ENCODE peak calls at places on chromosomes 7 and 10, in nine cellular contexts. Q is A549, K is tibial nerve, G is sigmoid colon, B is stomach, E is GM12878, U is K562, S is ovary, P is SK-N-SH. A is an unnamed sample.

GRCh38 chr10:48813825-48814224 is 125.8 kb downstream of the LRRC18 start:
- DNase-seq in Q (no peak), K (no peak), G (no peak), B (no peak), E (no peak), U (no peak), S (no peak), P (no peak), A (no peak)

GRCh38 chr7:23956769-23957556 is 246.9 kb downstream of the STK31 start:
- DNase-seq in Q (no peak), K (no peak), G (no peak), B (peak; percentile 35), E (no peak), U (peak; percentile 18), S (no peak), P (no peak), A (no peak)

GRCh38 chr10:3567291-3567963 is 217.6 kb downstream of the KLF6 start:
- DNase-seq in Q (no peak), K (no peak), G (no peak), B (no peak), E (no peak), U (no peak), S (no peak), P (no peak), A (no peak)

GRCh38 chr10:118497227-118497626 is 98.2 kb downstream of the PRLHR start:
- DNase-seq in Q (no peak), K (no peak), G (no peak), B (no peak), E (no peak), U (no peak), S (no peak), P (no peak), A (no peak)

GRCh38 chr7:93574269-93574645 is 267 bp downstream of the CALCR start:
- DNase-seq in Q (no peak), K (no peak), G (no peak), B (no peak), E (no peak), U (no peak), S (no peak), P (peak; percentile 48), A (no peak)

GRCh38 chr7:111265394-111265793 is 174.5 kb downstream of the LRRN3 start:
- DNase-seq in Q (no peak), K (no peak), G (no peak), B (no peak), E (no peak), U (no peak), S (no peak), P (no peak), A (no peak)

GRCh38 chr10:110057461-110057860 is 49.7 kb downstream of the ADD3 start:
- DNase-seq in Q (no peak), K (no peak), G (no peak), B (no peak), E (no peak), U (no peak), S (no peak), P (no peak), A (no peak)

GRCh38 chr7:116777613-116778380 is 84.6 kb upstream of the CAPZA2 start:
- DNase-seq in Q (no peak), K (no peak), G (no peak), B (no peak), E (no peak), U (no peak), S (no peak), P (no peak), A (no peak)

GRCh38 chr10:73591935-73592699 is 975 bp upstream of the USP54 start:
- DNase-seq in Q (peak; percentile 78), K (peak; percentile 65), G (peak; percentile 71), B (peak; percentile 62), E (peak; percentile 31), U (peak; percentile 77), S (peak; percentile 64), P (peak; percentile 17), A (peak; percentile 87)

GRCh38 chr7:9835204-9835603 is 1138.5 kb upstream of the PHF14 start:
- DNase-seq in Q (no peak), K (no peak), G (no peak), B (no peak), E (no peak), U (no peak), S (no peak), P (no peak), A (no peak)

GRCh38 chr10:44975487-44976331 is 2.9 kb downstream of the DEPP1 start:
- DNase-seq in Q (peak; percentile 21), K (no peak), G (peak; percentile 90), B (peak; percentile 74), E (no peak), U (no peak), S (peak; percentile 77), P (no peak), A (peak; percentile 51)

GRCh38 chr10:33334170-33334838 is at the start of gene NRP1:
- DNase-seq in Q (peak; percentile 89), K (no peak), G (peak; percentile 67), B (no peak), E (no peak), U (no peak), S (peak; percentile 45), P (peak; percentile 65), A (peak; percentile 32)

DNA sequence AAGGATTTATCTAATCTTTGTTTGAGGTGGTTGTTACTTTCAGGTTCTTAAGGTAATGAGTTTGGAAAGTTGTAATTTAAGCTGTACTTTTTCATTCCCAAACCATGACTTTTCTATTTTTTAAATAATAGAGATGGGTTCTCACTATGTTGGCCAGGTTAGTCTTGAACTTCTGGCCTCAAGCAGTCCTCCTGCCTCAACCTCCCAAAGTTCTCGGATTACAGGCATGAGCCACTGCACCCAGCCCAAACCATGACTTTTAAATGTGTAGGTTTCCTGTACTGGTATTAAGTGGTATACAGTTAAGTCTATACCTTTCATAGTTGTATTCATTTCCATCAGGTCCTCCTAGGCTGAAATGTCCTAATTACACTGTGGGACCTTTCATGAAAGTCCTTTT is 10.4 kb downstream of the INPP5F start:
- DNase-seq in Q (no peak), K (no peak), G (no peak), B (no peak), E (no peak), U (no peak), S (no peak), P (no peak), A (no peak)
- H3K4me1 ChIP-seq in Q (peaks cover 32% of the 10 kb centered on the region), K (peaks cover 20% of the 10 kb centered on the region), G (no peaks in the 10 kb centered on the region), B (peaks cover 16% of the 10 kb centered on the region), E (no peaks in the 10 kb centered on the region), U (peaks cover 11% of the 10 kb centered on the region), S (no peaks in the 10 kb centered on the region), P (peaks cover 3% of the 10 kb centered on the region), A (no peaks in the 10 kb centered on the region)

GRCh38 chr10:23412223-23412622 is 26.7 kb upstream of the OTUD1 start:
- DNase-seq in Q (peak; percentile 7), K (no peak), G (no peak), B (no peak), E (no peak), U (no peak), S (no peak), P (no peak), A (no peak)
- TF ChIP-seq EP300 in Q (no peak), K (no peak), G (no peak), B (no peak), E (no peak), U (no peak), S (no peak), P (no peak), A (no peak)

DNA sequence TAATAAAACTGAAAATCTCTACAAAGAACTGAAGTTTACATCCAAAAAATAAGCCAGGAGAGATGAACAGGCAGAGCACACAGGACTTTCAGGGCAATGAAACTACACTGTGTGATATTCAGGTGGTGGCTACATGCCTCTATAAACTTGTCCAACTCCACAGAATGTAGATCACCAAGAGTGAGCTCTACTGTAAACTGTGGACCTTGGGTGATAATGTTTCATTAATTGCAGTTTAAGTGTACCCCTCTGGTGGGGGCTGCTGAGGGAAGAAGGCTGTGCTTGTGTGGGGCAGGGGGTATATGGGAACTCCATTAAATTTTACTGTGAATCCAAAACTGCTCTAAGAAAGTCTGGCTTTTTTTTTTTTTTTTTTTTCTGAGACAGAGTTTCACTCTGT is 22.7 kb downstream of the YWHAG start:
- DNase-seq in Q (no peak), K (no peak), G (no peak), B (no peak), E (no peak), U (peak; percentile 10), S (no peak), P (no peak), A (no peak)
- H3K4me1 ChIP-seq in Q (peaks cover 82% of the 10 kb centered on the region), K (peaks cover 20% of the 10 kb centered on the region), G (no peaks in the 10 kb centered on the region), B (peaks cover 34% of the 10 kb centered on the region), E (no peaks in the 10 kb centered on the region), U (peaks cover 16% of the 10 kb centered on the region), S (peaks cover 15% of the 10 kb centered on the region), P (peaks cover 28% of the 10 kb centered on the region), A (peaks cover 71% of the 10 kb centered on the region)

GRCh38 chr7:5693529-5693928 is 87.9 kb downstream of the RNF216 start:
- DNase-seq in Q (peak; percentile 67), K (no peak), G (peak; percentile 82), B (no peak), E (peak; percentile 89), U (no peak), S (no peak), P (no peak), A (no peak)

GRCh38 chr7:5695709-5696345 is 85.6 kb downstream of the RNF216 start:
- DNase-seq in Q (no peak), K (peak; percentile 34), G (peak; percentile 91), B (no peak), E (no peak), U (no peak), S (peak; percentile 70), P (no peak), A (peak; percentile 28)

GRCh38 chr7:5696346-5697100 is 84.9 kb downstream of the RNF216 start:
- DNase-seq in Q (no peak), K (no peak), G (peak; percentile 82), B (no peak), E (no peak), U (no peak), S (no peak), P (no peak), A (no peak)

GRCh38 chr7:5694221-5694754 is 87.2 kb downstream of the RNF216 start:
- DNase-seq in Q (no peak), K (no peak), G (peak; percentile 88), B (no peak), E (no peak), U (no peak), S (peak; percentile 62), P (no peak), A (no peak)

DNA sequence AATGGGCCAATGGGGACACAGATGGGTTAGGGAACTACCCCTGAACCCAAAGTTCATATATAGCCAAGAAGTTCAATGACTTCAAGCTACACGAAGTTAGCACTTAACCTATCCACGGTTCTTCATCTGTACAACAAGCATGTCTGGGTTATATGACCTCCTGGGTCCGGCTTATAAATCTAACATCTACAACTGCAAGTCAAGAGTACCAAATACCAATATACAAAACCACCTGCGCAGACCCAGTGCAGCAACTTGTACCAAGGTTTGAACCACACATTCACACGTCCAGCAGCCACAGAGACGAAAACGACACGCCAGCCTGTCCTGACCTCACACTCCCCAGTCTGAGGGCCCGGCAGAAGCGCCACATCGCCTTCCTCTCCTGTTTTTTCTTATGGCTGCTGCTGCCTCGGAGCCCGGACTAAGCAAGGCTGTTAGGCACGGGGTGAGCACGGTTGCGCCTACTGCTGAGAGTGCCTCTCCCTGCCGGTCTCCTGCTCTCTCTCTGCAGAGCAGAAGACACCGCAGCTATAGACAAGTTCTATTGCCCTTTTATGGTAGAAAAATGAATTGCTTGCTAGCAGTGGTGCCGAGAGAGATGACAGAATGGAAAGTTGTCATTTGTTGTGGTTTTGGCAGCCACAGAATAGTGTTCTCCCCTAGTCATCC is 86.3 kb downstream of the RNF216 start:
- DNase-seq in Q (no peak), K (no peak), G (peak; percentile 90), B (no peak), E (peak; percentile 94), U (no peak), S (peak; percentile 48), P (no peak), A (peak; percentile 53)
- TF ChIP-seq EP300 in Q (no peak), K (no peak), G (peak; percentile 74), B (peak; percentile 80), E (peak; percentile 86), U (no peak), S (no peak), P (no peak), A (peak; percentile 86)

GRCh38 chr10:79093658-79094411 is 25.1 kb downstream of the ZMIZ1 start:
- DNase-seq in Q (peak; percentile 79), K (peak; percentile 55), G (peak; percentile 86), B (peak; percentile 92), E (peak; percentile 39), U (peak; percentile 82), S (peak; percentile 66), P (no peak), A (peak; percentile 89)
- H3K4me1 ChIP-seq in Q (peaks cover 95% of the 10 kb centered on the region), K (peaks cover 65% of the 10 kb centered on the region), G (no peaks in the 10 kb centered on the region), B (peaks cover 97% of the 10 kb centered on the region), E (peaks cover 30% of the 10 kb centered on the region), U (peaks cover 57% of the 10 kb centered on the region), S (peaks cover 46% of the 10 kb centered on the region), P (peaks cover 87% of the 10 kb centered on the region), A (peaks cover 55% of the 10 kb centered on the region)